ENCODE peak calls at places on chromosomes 2 and 18, in eight cellular contexts. V is IMR-90, O is upper lobe of right lung, C is left lung, E is ovary, W is brain microvascular endothelial cell, U is stomach, A is heart left ventricle. K is an unnamed sample.

GRCh38 chr18:58789856-58790255 is 74.8 kb upstream of the ZNF532 start:
- DNase-seq in A (peak), O (no peak), C (no peak), W (no peak), U (no peak), E (peak), V (no peak), K (no peak)

GRCh38 chr2:201938151-201938815 is 95.4 kb upstream of the FZD7 start:
- DNase-seq in C (no peak), A (no peak), W (no peak), U (no peak), E (no peak), O (no peak), V (peak), K (no peak)

GRCh38 chr2:204695506-204695905 is 150.2 kb downstream of the PARD3B start:
- DNase-seq in U (no peak), C (no peak), A (no peak), V (peak), O (no peak), W (no peak), E (no peak), K (no peak)

GRCh38 chr18:7381307-7381706 is 150.4 kb downstream of the LRRC30 start:
- DNase-seq in W (no peak), A (no peak), C (no peak), E (no peak), U (no peak), V (no peak), O (no peak), K (no peak)

GRCh38 chr2:64944484-64944883 is 44.7 kb upstream of the SLC1A4 start:
- DNase-seq in C (no peak), U (no peak), E (no peak), A (no peak), O (no peak), W (no peak), V (no peak), K (no peak)

GRCh38 chr2:3377612-3378432 is at the start of gene EIPR1:
- DNase-seq in U (peak), E (peak), A (peak), C (peak), O (peak), W (peak), V (peak), K (peak)

GRCh38 chr18:38690626-38691025 is 1125.0 kb upstream of the CELF4 start:
- DNase-seq in O (no peak), V (no peak), U (no peak), W (no peak), A (no peak), E (no peak), C (no peak), K (no peak)

GRCh38 chr2:201882353-201883095 is 76.2 kb downstream of the CDK15 start:
- DNase-seq in O (no peak), A (peak), E (no peak), V (peak), W (peak), C (no peak), U (no peak), K (no peak)

GRCh38 chr18:27298215-27298804 is 113.2 kb upstream of the CHST9 start:
- DNase-seq in E (no peak), A (no peak), C (no peak), O (no peak), V (no peak), U (no peak), W (no peak), K (no peak)

GRCh38 chr2:69582582-69583176 is 60.9 kb downstream of the AAK1 start:
- DNase-seq in A (no peak), V (peak), U (peak), O (no peak), E (no peak), W (peak), C (no peak), K (no peak)

GRCh38 chr2:46198931-46199330 is 98.3 kb upstream of the EPAS1 start:
- DNase-seq in C (no peak), U (no peak), A (no peak), W (no peak), E (no peak), O (no peak), V (no peak), K (no peak)

GRCh38 chr2:227163998-227164744 is at the start of the genes COL4A3 and COL4A4:
- DNase-seq in C (peak), V (no peak), U (peak), O (peak), W (no peak), E (peak), A (peak), K (peak)

GRCh38 chr2:201073071-201073470 is 1.3 kb downstream of the NDUFB3 start:
- DNase-seq in E (no peak), W (no peak), C (no peak), O (no peak), V (no peak), U (no peak), A (no peak), K (no peak)

GRCh38 chr2:58620127-58620526 is 379.0 kb upstream of the FANCL start:
- DNase-seq in U (no peak), A (no peak), O (no peak), V (peak), E (no peak), W (peak), C (no peak), K (no peak)

GRCh38 chr2:200575957-200576356 is 9.9 kb upstream of the AOX1 start:
- DNase-seq in E (no peak), A (no peak), C (no peak), V (peak), O (no peak), U (no peak), W (no peak), K (no peak)

GRCh38 chr18:53551868-53552426 is 672.5 kb downstream of the MBD2 start:
- DNase-seq in V (no peak), O (no peak), A (no peak), U (no peak), W (no peak), E (no peak), C (no peak), K (no peak)

GRCh38 chr2:3535794-3536681 is 16.7 kb upstream of the ADI1 start:
- DNase-seq in W (peak), U (peak), V (peak), C (peak), A (peak), E (peak), O (no peak), K (peak)

GRCh38 chr2:73104933-73105332 is 7.8 kb downstream of the RAB11FIP5 start:
- DNase-seq in E (no peak), C (no peak), O (no peak), A (no peak), U (no peak), V (no peak), W (no peak), K (no peak)

GRCh38 chr2:36355157-36355889 is at the start of gene CRIM1:
- DNase-seq in U (peak), O (peak), A (peak), C (peak), E (peak), W (peak), V (peak), K (peak)

GRCh38 chr2:234863043-234863934 is 88.5 kb upstream of the SH3BP4 start:
- DNase-seq in U (no peak), A (peak), W (peak), O (no peak), V (peak), C (no peak), E (peak), K (no peak)

GRCh38 chr2:29449499-29449898 is 334.3 kb downstream of the CLIP4 start:
- DNase-seq in C (no peak), V (no peak), A (no peak), U (no peak), O (no peak), E (no peak), W (no peak), K (no peak)

GRCh38 chr2:156907806-156908205 is 349.7 kb upstream of the GALNT5 start:
- DNase-seq in W (no peak), E (no peak), V (peak), C (no peak), O (no peak), A (no peak), U (no peak), K (no peak)

GRCh38 chr2:165440367-165440766 is 29.1 kb upstream of the CSRNP3 start:
- DNase-seq in C (no peak), W (peak), O (no peak), A (no peak), U (no peak), E (no peak), V (peak), K (no peak)

GRCh38 chr2:172253190-172254052 is 150.7 kb upstream of the DLX2 start:
- DNase-seq in C (peak), A (peak), V (peak), E (no peak), O (no peak), U (peak), W (peak), K (no peak)

GRCh38 chr2:130756041-130756720 is 841 bp downstream of the AMER3 start:
- DNase-seq in W (no peak), C (no peak), O (no peak), A (no peak), E (no peak), U (no peak), V (no peak), K (no peak)

DNA sequence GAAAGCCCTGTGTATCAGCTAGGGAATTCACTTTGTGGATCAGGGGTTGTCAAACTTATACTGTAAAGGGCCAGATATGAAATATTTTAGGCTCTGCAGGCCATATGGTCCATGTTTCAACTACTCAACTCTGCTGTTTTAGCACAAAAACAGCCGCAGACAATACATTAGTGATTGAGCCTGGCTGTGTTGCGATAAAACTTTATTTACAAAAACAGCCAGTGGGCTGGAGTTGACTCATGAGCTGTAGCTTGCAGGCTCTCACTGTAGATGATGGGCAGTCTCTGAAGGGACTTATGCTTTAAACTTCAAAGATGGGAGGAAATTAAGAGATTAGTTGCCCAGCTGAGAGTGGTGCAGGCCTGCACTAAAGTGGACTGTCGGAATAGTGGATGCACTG is 33.1 kb downstream of the WDR7 start:
- DNase-seq in U (no peak), V (no peak), W (no peak), O (no peak), C (no peak), E (no peak), A (no peak), K (no peak)
- H3K27ac ChIP-seq in U (no peak), V (no peak), W (no peak), O (no peak), C (no peak), E (no peak), A (no peak), K (no peak)

GRCh38 chr2:228652366-228652765 is 470.9 kb upstream of the SPHKAP start:
- DNase-seq in V (peak), O (no peak), E (no peak), U (no peak), A (no peak), W (no peak), C (no peak), K (no peak)

GRCh38 chr2:228646061-228646460 is 464.6 kb upstream of the SPHKAP start:
- DNase-seq in A (no peak), O (no peak), E (no peak), W (no peak), V (peak), U (no peak), C (no peak), K (no peak)

GRCh38 chr2:228649447-228649846 is 468.0 kb upstream of the SPHKAP start:
- DNase-seq in E (no peak), V (no peak), O (no peak), U (no peak), W (no peak), A (no peak), C (no peak), K (no peak)

GRCh38 chr2:228648541-228648940 is 467.1 kb upstream of the SPHKAP start:
- DNase-seq in W (no peak), O (no peak), A (no peak), V (no peak), U (no peak), C (no peak), E (no peak), K (no peak)

DNA sequence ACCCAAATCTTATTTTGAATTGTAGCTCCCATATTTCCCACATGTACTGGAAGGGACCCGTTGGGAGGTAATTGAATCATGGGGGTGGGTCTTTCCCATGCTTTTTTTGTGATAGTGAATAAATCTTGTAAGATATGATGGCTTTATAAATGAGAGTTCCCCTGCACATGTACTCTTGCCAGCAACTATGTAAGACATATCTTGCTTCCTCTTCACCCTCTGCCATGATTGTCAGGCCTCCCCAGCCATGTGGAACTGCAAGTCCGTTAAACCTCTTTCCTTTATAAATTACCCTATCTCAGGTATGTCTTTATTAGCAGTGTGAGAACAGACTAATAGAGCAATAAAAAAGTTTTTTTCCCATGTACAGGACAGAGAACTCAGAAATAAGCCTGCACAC is 468.4 kb upstream of the SPHKAP start:
- DNase-seq in O (no peak), A (no peak), E (no peak), W (no peak), U (no peak), V (no peak), C (no peak), K (no peak)
- H3K27ac ChIP-seq in O (no peak), A (no peak), E (no peak), W (no peak), U (no peak), V (no peak), C (no peak), K (no peak)

GRCh38 chr2:10235099-10235908 is 67.4 kb upstream of the HPCAL1 start:
- DNase-seq in A (no peak), U (no peak), O (peak), V (no peak), C (no peak), E (peak), W (no peak), K (peak)

GRCh38 chr2:10233131-10234012 is 69.3 kb upstream of the HPCAL1 start:
- DNase-seq in W (no peak), E (no peak), O (peak), U (no peak), C (no peak), A (no peak), V (no peak), K (peak)

GRCh38 chr2:10234013-10234306 is 68.7 kb upstream of the HPCAL1 start:
- DNase-seq in V (no peak), U (no peak), W (no peak), C (no peak), A (no peak), E (no peak), O (no peak), K (no peak)

GRCh38 chr2:10235909-10236550 is 66.7 kb upstream of the HPCAL1 start:
- DNase-seq in A (no peak), V (no peak), E (peak), C (no peak), O (peak), W (no peak), U (no peak), K (peak)

DNA sequence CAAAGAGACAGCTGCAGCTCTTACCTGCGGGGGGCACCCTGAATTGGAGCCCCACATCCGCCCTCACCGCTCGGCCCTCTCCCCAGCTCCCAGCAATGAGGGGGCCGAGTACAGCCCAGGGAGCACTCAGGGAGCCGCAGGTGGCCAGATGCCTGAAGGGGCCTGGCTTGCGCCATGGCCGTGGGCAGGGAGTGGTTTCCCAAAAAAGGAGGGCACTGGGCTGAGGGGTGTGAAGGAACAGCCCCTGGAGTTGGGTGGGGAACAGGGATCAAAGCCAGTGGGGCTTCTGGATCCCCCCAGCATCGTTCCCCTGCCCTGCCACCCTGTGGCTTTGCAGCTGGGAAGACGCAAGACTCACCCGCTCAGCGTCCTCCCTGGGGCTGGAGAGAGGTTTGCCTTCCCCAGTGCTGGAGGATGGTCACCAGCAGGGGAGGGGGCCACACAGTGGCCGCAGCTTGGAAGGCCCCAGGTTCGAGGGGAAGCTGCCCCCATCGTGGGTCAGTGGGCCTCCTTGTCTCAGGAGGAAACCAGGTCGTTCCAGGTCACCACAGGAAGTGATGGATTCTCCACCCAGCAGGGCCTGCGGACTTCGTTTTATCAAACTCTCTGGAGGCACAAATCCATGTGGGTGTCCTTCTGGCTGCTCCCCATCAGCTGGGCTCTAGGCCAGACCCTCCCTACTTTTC is 68.2 kb upstream of the HPCAL1 start:
- DNase-seq in O (no peak), C (no peak), V (no peak), U (no peak), W (no peak), A (no peak), E (peak), K (peak)
- H3K27ac ChIP-seq in O (no peak), C (no peak), V (no peak), U (no peak), W (no peak), A (no peak), E (no peak), K (no peak)

GRCh38 chr18:23719634-23720201 is 30.5 kb downstream of the LAMA3 start:
- DNase-seq in U (no peak), V (peak), C (peak), W (peak), O (no peak), E (no peak), A (peak), K (no peak)
- H3K27ac ChIP-seq in U (no peak), V (peak), C (peak), W (peak), O (no peak), E (no peak), A (no peak), K (no peak)

GRCh38 chr2:17646096-17646554 is 105.6 kb downstream of the VSNL1 start:
- DNase-seq in E (no peak), C (no peak), A (no peak), W (peak), V (peak), O (no peak), U (peak), K (no peak)

GRCh38 chr2:17646838-17647701 is 106.5 kb downstream of the SMC6 start:
- DNase-seq in V (no peak), C (no peak), O (no peak), E (no peak), W (no peak), A (no peak), U (peak), K (no peak)

GRCh38 chr2:17648571-17648970 is 105.0 kb downstream of the SMC6 start:
- DNase-seq in E (no peak), U (no peak), W (no peak), O (no peak), C (no peak), A (no peak), V (no peak), K (no peak)

GRCh38 chr2:17652681-17653080 is 100.9 kb downstream of the SMC6 start:
- DNase-seq in A (no peak), C (no peak), E (no peak), V (no peak), W (no peak), O (no peak), U (no peak), K (no peak)

GRCh38 chr2:17649026-17649425 is 104.6 kb downstream of the SMC6 start:
- DNase-seq in C (no peak), A (no peak), E (no peak), W (no peak), O (no peak), U (no peak), V (no peak), K (no peak)
- H3K27ac ChIP-seq in C (no peak), A (no peak), E (no peak), W (no peak), O (no peak), U (no peak), V (no peak), K (no peak)

GRCh38 chr2:144659731-144660275 is 139.9 kb upstream of the ZEB2 start:
- DNase-seq in C (peak), E (no peak), O (peak), A (peak), U (peak), W (peak), V (peak), K (peak)
- H3K27ac ChIP-seq in C (peak), E (no peak), O (peak), A (peak), U (no peak), W (peak), V (no peak), K (peak)

GRCh38 chr18:49819768-49820662 is 6.7 kb upstream of the ACAA2 start:
- DNase-seq in O (no peak), W (no peak), C (no peak), E (no peak), U (no peak), A (no peak), V (no peak), K (no peak)
- H3K27ac ChIP-seq in O (no peak), W (no peak), C (no peak), E (no peak), U (no peak), A (peak), V (no peak), K (no peak)